ENCODE peak calls at places on chromosome 20, in five cellular contexts. One of them, this sample, is unnamed.

GRCh38 chr20:32965581-32966373 is 38.5 kb downstream of the SUN5 start:
- DNase-seq in mesendoderm: no peak
- DNase-seq in CD8-positive, alpha-beta T cell: peak; percentile 69
- DNase-seq in PC-9: no peak
- DNase-seq in heart left ventricle: no peak
- DNase-seq in this sample: peak; percentile 34

GRCh38 chr20:62799036-62799435 is 2.8 kb downstream of the MRGBP start:
- DNase-seq in mesendoderm: no peak
- DNase-seq in CD8-positive, alpha-beta T cell: no peak
- DNase-seq in PC-9: no peak
- DNase-seq in heart left ventricle: no peak
- DNase-seq in this sample: no peak

GRCh38 chr20:32343438-32343837 is 14.7 kb upstream of the ASXL1 start:
- DNase-seq in mesendoderm: no peak
- DNase-seq in CD8-positive, alpha-beta T cell: no peak
- DNase-seq in PC-9: no peak
- DNase-seq in heart left ventricle: no peak
- DNase-seq in this sample: no peak

GRCh38 chr20:11502051-11502450 is 415.6 kb upstream of the BTBD3 start:
- DNase-seq in mesendoderm: no peak
- DNase-seq in CD8-positive, alpha-beta T cell: no peak
- DNase-seq in PC-9: no peak
- DNase-seq in heart left ventricle: no peak
- DNase-seq in this sample: no peak

GRCh38 chr20:38112249-38112942 is 52.7 kb downstream of the TGM2 start:
- DNase-seq in mesendoderm: no peak
- DNase-seq in CD8-positive, alpha-beta T cell: no peak
- DNase-seq in PC-9: no peak
- DNase-seq in heart left ventricle: no peak
- DNase-seq in this sample: no peak

GRCh38 chr20:53736757-53737403 is 143.2 kb upstream of the ZNF217 start:
- DNase-seq in mesendoderm: no peak
- DNase-seq in CD8-positive, alpha-beta T cell: no peak
- DNase-seq in PC-9: peak; percentile 62
- DNase-seq in heart left ventricle: no peak
- DNase-seq in this sample: no peak

GRCh38 chr20:56247954-56248782 is at the start of gene MC3R:
- DNase-seq in mesendoderm: peak; percentile 75
- DNase-seq in CD8-positive, alpha-beta T cell: peak; percentile 28
- DNase-seq in PC-9: peak; percentile 53
- DNase-seq in heart left ventricle: no peak
- DNase-seq in this sample: no peak

GRCh38 chr20:8161262-8162071 is 29.4 kb downstream of the PLCB1 start:
- DNase-seq in mesendoderm: no peak
- DNase-seq in CD8-positive, alpha-beta T cell: no peak
- DNase-seq in PC-9: no peak
- DNase-seq in heart left ventricle: no peak
- DNase-seq in this sample: no peak

GRCh38 chr20:4490045-4490444 is 231.7 kb upstream of the PRND start:
- DNase-seq in mesendoderm: no peak
- DNase-seq in CD8-positive, alpha-beta T cell: no peak
- DNase-seq in PC-9: no peak
- DNase-seq in heart left ventricle: no peak
- DNase-seq in this sample: no peak

GRCh38 chr20:15759546-15760216 is 813.6 kb downstream of the KIF16B start:
- DNase-seq in mesendoderm: no peak
- DNase-seq in CD8-positive, alpha-beta T cell: no peak
- DNase-seq in PC-9: no peak
- DNase-seq in heart left ventricle: no peak
- DNase-seq in this sample: no peak

GRCh38 chr20:38034961-38035360 is 1.4 kb downstream of the RPRD1B start:
- DNase-seq in mesendoderm: no peak
- DNase-seq in CD8-positive, alpha-beta T cell: no peak
- DNase-seq in PC-9: no peak
- DNase-seq in heart left ventricle: no peak
- DNase-seq in this sample: no peak

GRCh38 chr20:48742912-48743680 is 84.7 kb downstream of the PREX1 start:
- DNase-seq in mesendoderm: no peak
- DNase-seq in CD8-positive, alpha-beta T cell: no peak
- DNase-seq in PC-9: no peak
- DNase-seq in heart left ventricle: no peak
- DNase-seq in this sample: peak; percentile 60
- H3K4me3 ChIP-seq in mesendoderm: no peak overlapping the region
- H3K4me3 ChIP-seq in CD8-positive, alpha-beta T cell: no peak overlapping the region
- H3K4me3 ChIP-seq in PC-9: no peak overlapping the region
- H3K4me3 ChIP-seq in heart left ventricle: no peak overlapping the region
- H3K4me3 ChIP-seq in this sample: no peak overlapping the region

DNA sequence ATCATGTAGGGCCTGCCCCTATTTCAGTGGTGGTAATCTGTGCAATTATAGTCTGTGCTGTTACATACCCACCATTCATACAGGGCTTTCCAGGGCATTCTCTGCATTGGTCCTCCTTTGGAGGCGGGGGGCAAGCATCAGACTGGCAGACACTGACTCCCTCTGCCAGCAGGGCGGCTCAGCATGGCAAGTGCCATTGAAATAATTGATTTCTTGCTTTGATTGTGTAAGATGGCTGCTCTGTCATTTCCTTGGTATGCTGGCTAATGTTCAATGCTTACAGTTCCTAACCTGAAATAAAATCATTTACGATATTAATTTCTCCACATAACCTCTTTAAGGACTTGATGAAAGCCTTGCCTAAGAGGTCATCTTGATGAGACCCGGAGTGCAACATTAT is 387.1 kb downstream of the CDH4 start:
- DNase-seq in mesendoderm: no peak
- DNase-seq in CD8-positive, alpha-beta T cell: no peak
- DNase-seq in PC-9: no peak
- DNase-seq in heart left ventricle: no peak
- DNase-seq in this sample: no peak
- H3K4me1 ChIP-seq in mesendoderm: no peaks in the 10 kb centered on the region
- H3K4me1 ChIP-seq in CD8-positive, alpha-beta T cell: no peaks in the 10 kb centered on the region
- H3K4me1 ChIP-seq in PC-9: no peaks in the 10 kb centered on the region
- H3K4me1 ChIP-seq in heart left ventricle: no peaks in the 10 kb centered on the region
- H3K4me1 ChIP-seq in this sample: no peaks in the 10 kb centered on the region

DNA sequence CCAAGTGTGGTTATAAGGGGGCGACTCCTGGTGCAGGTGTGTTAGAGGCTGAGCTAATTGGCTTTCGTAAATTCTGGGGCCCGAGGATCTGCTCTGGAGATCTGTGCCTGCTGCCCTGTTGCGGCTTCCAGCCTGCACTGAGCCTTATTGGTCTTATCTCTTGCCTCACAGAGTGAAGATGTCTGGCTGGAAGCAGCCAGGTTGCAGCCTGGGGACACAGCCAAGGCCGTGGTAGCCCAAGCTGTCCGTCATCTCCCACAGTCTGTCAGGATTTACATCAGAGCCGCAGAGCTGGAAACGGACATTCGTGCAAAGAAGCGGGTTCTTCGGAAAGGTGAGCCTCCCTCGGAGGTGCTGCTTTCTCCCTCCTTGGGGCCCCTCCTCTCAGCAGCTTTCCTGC is 20.0 kb downstream of the PRPF6 start:
- DNase-seq in mesendoderm: no peak
- DNase-seq in CD8-positive, alpha-beta T cell: no peak
- DNase-seq in PC-9: no peak
- DNase-seq in heart left ventricle: no peak
- DNase-seq in this sample: no peak
- H3K27ac ChIP-seq in mesendoderm: no peak overlapping the region
- H3K27ac ChIP-seq in CD8-positive, alpha-beta T cell: no peak overlapping the region
- H3K27ac ChIP-seq in PC-9: no peak overlapping the region
- H3K27ac ChIP-seq in heart left ventricle: no peak overlapping the region
- H3K27ac ChIP-seq in this sample: no peak overlapping the region

GRCh38 chr20:43849496-43850197 is 65.0 kb upstream of the TOX2 start:
- DNase-seq in mesendoderm: no peak
- DNase-seq in CD8-positive, alpha-beta T cell: no peak
- DNase-seq in PC-9: peak; percentile 83
- DNase-seq in heart left ventricle: no peak
- DNase-seq in this sample: no peak

GRCh38 chr20:43843965-43844660 is 70.5 kb upstream of the TOX2 start:
- DNase-seq in mesendoderm: no peak
- DNase-seq in CD8-positive, alpha-beta T cell: no peak
- DNase-seq in PC-9: no peak
- DNase-seq in heart left ventricle: no peak
- DNase-seq in this sample: no peak

GRCh38 chr20:43844778-43845614 is 69.7 kb upstream of the TOX2 start:
- DNase-seq in mesendoderm: peak; percentile 60
- DNase-seq in CD8-positive, alpha-beta T cell: no peak
- DNase-seq in PC-9: peak; percentile 98
- DNase-seq in heart left ventricle: no peak
- DNase-seq in this sample: peak; percentile 79

GRCh38 chr20:43843096-43843964 is 71.3 kb upstream of the TOX2 start:
- DNase-seq in mesendoderm: no peak
- DNase-seq in CD8-positive, alpha-beta T cell: no peak
- DNase-seq in PC-9: peak; percentile 89
- DNase-seq in heart left ventricle: no peak
- DNase-seq in this sample: no peak

GRCh38 chr20:43846516-43846905 is 68.1 kb upstream of the TOX2 start:
- DNase-seq in mesendoderm: no peak
- DNase-seq in CD8-positive, alpha-beta T cell: no peak
- DNase-seq in PC-9: no peak
- DNase-seq in heart left ventricle: no peak
- DNase-seq in this sample: no peak
- H3K4me3 ChIP-seq in mesendoderm: no peak overlapping the region
- H3K4me3 ChIP-seq in CD8-positive, alpha-beta T cell: no peak overlapping the region
- H3K4me3 ChIP-seq in PC-9: no peak overlapping the region
- H3K4me3 ChIP-seq in heart left ventricle: no peak overlapping the region
- H3K4me3 ChIP-seq in this sample: no peak overlapping the region

DNA sequence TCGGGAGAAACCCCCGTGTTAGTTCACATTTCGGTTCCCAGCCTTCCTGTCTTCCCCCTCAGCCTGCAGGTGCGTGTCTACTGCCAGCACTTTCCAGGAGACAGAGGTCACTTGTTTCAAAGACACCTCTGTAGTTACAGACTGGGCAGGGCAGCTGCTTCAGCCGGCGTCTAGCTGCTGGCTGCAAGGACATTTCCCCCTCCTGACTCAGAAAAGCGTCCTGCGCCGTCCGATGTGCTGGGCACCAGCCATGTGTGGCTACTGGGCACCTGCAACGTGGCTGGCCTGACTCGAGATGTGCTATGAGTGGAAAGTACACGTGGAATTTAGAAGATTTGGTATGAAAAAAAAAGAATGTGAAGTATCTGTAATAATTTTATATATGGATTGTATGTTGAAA is 37.6 kb downstream of the RRBP1 start:
- DNase-seq in mesendoderm: no peak
- DNase-seq in CD8-positive, alpha-beta T cell: no peak
- DNase-seq in PC-9: no peak
- DNase-seq in heart left ventricle: peak; percentile 68
- DNase-seq in this sample: peak; percentile 57
- H3K4me1 ChIP-seq in mesendoderm: no peaks in the 10 kb centered on the region
- H3K4me1 ChIP-seq in CD8-positive, alpha-beta T cell: no peaks in the 10 kb centered on the region
- H3K4me1 ChIP-seq in PC-9: no peaks in the 10 kb centered on the region
- H3K4me1 ChIP-seq in heart left ventricle: peaks cover 43% of the 10 kb centered on the region
- H3K4me1 ChIP-seq in this sample: no peaks in the 10 kb centered on the region

GRCh38 chr20:41499064-41499463 is 119.1 kb downstream of the CHD6 start:
- DNase-seq in mesendoderm: no peak
- DNase-seq in CD8-positive, alpha-beta T cell: no peak
- DNase-seq in PC-9: no peak
- DNase-seq in heart left ventricle: no peak
- DNase-seq in this sample: no peak

GRCh38 chr20:41499961-41500725 is 118.0 kb downstream of the CHD6 start:
- DNase-seq in mesendoderm: peak; percentile 60
- DNase-seq in CD8-positive, alpha-beta T cell: no peak
- DNase-seq in PC-9: no peak
- DNase-seq in heart left ventricle: no peak
- DNase-seq in this sample: no peak

GRCh38 chr20:41497186-41497895 is 120.8 kb downstream of the CHD6 start:
- DNase-seq in mesendoderm: no peak
- DNase-seq in CD8-positive, alpha-beta T cell: no peak
- DNase-seq in PC-9: no peak
- DNase-seq in heart left ventricle: no peak
- DNase-seq in this sample: no peak

GRCh38 chr20:41494451-41494850 is 123.7 kb downstream of the CHD6 start:
- DNase-seq in mesendoderm: no peak
- DNase-seq in CD8-positive, alpha-beta T cell: no peak
- DNase-seq in PC-9: no peak
- DNase-seq in heart left ventricle: no peak
- DNase-seq in this sample: no peak
- H3K27ac ChIP-seq in mesendoderm: no peak overlapping the region
- H3K27ac ChIP-seq in CD8-positive, alpha-beta T cell: no peak overlapping the region
- H3K27ac ChIP-seq in PC-9: no peak overlapping the region
- H3K27ac ChIP-seq in heart left ventricle: no peak overlapping the region
- H3K27ac ChIP-seq in this sample: no peak overlapping the region

DNA sequence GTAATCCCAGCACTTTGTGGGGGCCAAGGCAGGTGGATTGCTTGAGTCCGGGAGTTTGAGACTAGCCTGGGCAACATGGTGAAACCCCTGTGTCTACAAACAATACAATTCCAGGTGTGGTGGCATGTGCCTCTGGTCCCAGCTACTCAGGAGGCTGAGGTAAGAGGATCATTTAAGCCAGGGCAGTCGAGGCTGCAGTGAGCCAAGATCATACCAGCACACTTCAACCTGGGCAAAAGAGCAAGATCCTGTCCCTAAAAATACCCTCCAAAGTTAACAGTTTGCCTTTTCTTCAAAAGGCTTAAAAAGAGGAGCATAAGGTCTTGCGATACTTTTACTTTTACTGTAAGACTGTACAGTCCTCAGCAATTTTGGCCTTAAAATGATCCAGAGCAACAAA is 10.7 kb upstream of the SPTLC3 start:
- DNase-seq in mesendoderm: no peak
- DNase-seq in CD8-positive, alpha-beta T cell: no peak
- DNase-seq in PC-9: no peak
- DNase-seq in heart left ventricle: no peak
- DNase-seq in this sample: no peak
- H3K4me3 ChIP-seq in mesendoderm: no peak overlapping the region
- H3K4me3 ChIP-seq in CD8-positive, alpha-beta T cell: no peak overlapping the region
- H3K4me3 ChIP-seq in PC-9: no peak overlapping the region
- H3K4me3 ChIP-seq in heart left ventricle: no peak overlapping the region
- H3K4me3 ChIP-seq in this sample: no peak overlapping the region